ENCODE peak calls at places on chromosome 12, in four cellular contexts. One of them, this sample, is unnamed.

GRCh38 chr12:26940820-26941219 is 2.5 kb downstream of the FGFR1OP2 start:
- DNase-seq in SK-N-SH: no peak
- DNase-seq in GM12878: no peak
- DNase-seq in A549: no peak
- DNase-seq in this sample: no peak

GRCh38 chr12:25382311-25383106 is 131.8 kb upstream of the KRAS start:
- DNase-seq in SK-N-SH: no peak
- DNase-seq in A549: no peak
- DNase-seq in GM12878: no peak
- DNase-seq in this sample: no peak

GRCh38 chr12:122917508-122918227 is 21.7 kb upstream of the VPS37B start:
- DNase-seq in A549: no peak
- DNase-seq in SK-N-SH: no peak
- DNase-seq in GM12878: no peak
- DNase-seq in this sample: peak

GRCh38 chr12:133135747-133136146 is 5.3 kb downstream of the ZNF10 start:
- DNase-seq in GM12878: no peak
- DNase-seq in SK-N-SH: no peak
- DNase-seq in A549: no peak
- DNase-seq in this sample: no peak

GRCh38 chr12:96907681-96908163 is 665 bp downstream of the NEDD1 start:
- DNase-seq in GM12878: no peak
- DNase-seq in A549: peak
- DNase-seq in SK-N-SH: peak
- DNase-seq in this sample: peak

GRCh38 chr12:122888232-122888752 is 7.6 kb downstream of the VPS37B start:
- DNase-seq in SK-N-SH: no peak
- DNase-seq in A549: peak
- DNase-seq in GM12878: no peak
- DNase-seq in this sample: peak

GRCh38 chr12:104999347-104999685 is 13.2 kb downstream of the NOPCHAP1 start:
- DNase-seq in GM12878: no peak
- DNase-seq in A549: no peak
- DNase-seq in SK-N-SH: no peak
- DNase-seq in this sample: no peak

GRCh38 chr12:30696486-30696885 is 817 bp upstream of the IPO8 start:
- DNase-seq in A549: no peak
- DNase-seq in SK-N-SH: peak
- DNase-seq in GM12878: no peak
- DNase-seq in this sample: no peak

GRCh38 chr12:87575906-87576305 is 453.3 kb downstream of the C12orf50 start:
- DNase-seq in A549: no peak
- DNase-seq in SK-N-SH: no peak
- DNase-seq in GM12878: no peak
- DNase-seq in this sample: no peak

GRCh38 chr12:82314406-82314892 is 43.7 kb downstream of the CCDC59 start:
- DNase-seq in SK-N-SH: no peak
- DNase-seq in GM12878: no peak
- DNase-seq in A549: no peak
- DNase-seq in this sample: peak

GRCh38 chr12:131607658-131608447 is 103.0 kb upstream of the SFSWAP start:
- DNase-seq in A549: no peak
- DNase-seq in SK-N-SH: no peak
- DNase-seq in GM12878: peak
- DNase-seq in this sample: no peak

GRCh38 chr12:24780969-24781368 is 167.9 kb downstream of the BCAT1 start:
- DNase-seq in A549: no peak
- DNase-seq in SK-N-SH: peak
- DNase-seq in GM12878: no peak
- DNase-seq in this sample: no peak

GRCh38 chr12:71236133-71236660 is 78.4 kb upstream of the TSPAN8 start:
- DNase-seq in A549: no peak
- DNase-seq in SK-N-SH: peak
- DNase-seq in GM12878: no peak
- DNase-seq in this sample: no peak

GRCh38 chr12:113062502-113063395 is 6.2 kb downstream of the DTX1 start:
- DNase-seq in SK-N-SH: peak
- DNase-seq in A549: no peak
- DNase-seq in GM12878: no peak
- DNase-seq in this sample: no peak

GRCh38 chr12:4813741-4814140 is 93.5 kb downstream of the GALNT8 start:
- DNase-seq in SK-N-SH: no peak
- DNase-seq in GM12878: no peak
- DNase-seq in A549: no peak
- DNase-seq in this sample: no peak

GRCh38 chr12:132506328-132506727 is 16.4 kb downstream of the FBRSL1 start:
- DNase-seq in GM12878: no peak
- DNase-seq in SK-N-SH: no peak
- DNase-seq in A549: no peak
- DNase-seq in this sample: no peak

GRCh38 chr12:262817-263216 is at the start of gene SLC6A13:
- DNase-seq in GM12878: no peak
- DNase-seq in A549: no peak
- DNase-seq in SK-N-SH: no peak
- DNase-seq in this sample: no peak

GRCh38 chr12:30822385-30823139 is 67.8 kb upstream of the CAPRIN2 start:
- DNase-seq in A549: peak
- DNase-seq in GM12878: no peak
- DNase-seq in SK-N-SH: peak
- DNase-seq in this sample: no peak

GRCh38 chr12:61758661-61759060 is 501.5 kb upstream of the USP15 start:
- DNase-seq in A549: no peak
- DNase-seq in GM12878: no peak
- DNase-seq in SK-N-SH: no peak
- DNase-seq in this sample: no peak

GRCh38 chr12:61754214-61754613 is 506.0 kb upstream of the USP15 start:
- DNase-seq in A549: no peak
- DNase-seq in SK-N-SH: no peak
- DNase-seq in GM12878: no peak
- DNase-seq in this sample: no peak

DNA sequence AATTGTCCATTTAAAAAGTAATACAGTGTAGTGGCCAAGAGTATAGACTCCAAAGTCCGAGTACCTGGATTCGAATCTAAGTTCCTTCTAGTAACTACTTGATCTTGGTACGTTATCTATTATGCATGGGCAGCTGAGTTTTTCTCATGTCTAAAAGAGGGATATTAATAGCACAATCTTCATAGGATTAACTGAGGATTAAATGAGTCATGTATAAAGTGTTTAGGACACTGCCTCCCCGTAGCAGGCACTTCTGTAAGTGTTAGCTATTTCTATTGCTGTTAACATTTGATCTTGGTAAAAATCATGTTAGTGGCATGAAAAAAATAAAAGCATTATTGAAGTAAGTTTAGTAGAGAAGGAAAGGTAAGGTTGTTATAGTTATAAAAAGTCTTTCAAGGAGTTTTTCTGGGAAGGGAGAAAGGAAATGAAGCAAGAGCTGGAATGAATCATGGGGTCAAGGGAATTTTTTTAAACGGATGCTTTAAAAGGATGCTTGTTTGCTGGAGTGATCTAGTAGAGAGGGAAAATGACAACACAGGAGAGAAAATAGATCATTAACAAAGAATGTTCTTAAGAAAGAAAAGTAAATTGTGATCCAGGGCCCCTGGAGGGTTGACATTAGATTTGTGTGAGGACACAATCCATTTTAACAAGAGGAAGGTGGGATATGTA is 502.2 kb upstream of the USP15 start:
- DNase-seq in GM12878: no peak
- DNase-seq in SK-N-SH: no peak
- DNase-seq in A549: no peak
- DNase-seq in this sample: no peak
- TF ChIP-seq PBX3 in GM12878: no peak
- TF ChIP-seq PBX3 in SK-N-SH: no peak
- TF ChIP-seq PBX3 in A549: no peak
- TF ChIP-seq PBX3 in this sample: no peak

GRCh38 chr12:50635857-50636256 is 128.0 kb upstream of the ATF1 start:
- DNase-seq in SK-N-SH: no peak
- DNase-seq in A549: no peak
- DNase-seq in GM12878: no peak
- DNase-seq in this sample: no peak

GRCh38 chr12:50638482-50638880 is 125.4 kb upstream of the ATF1 start:
- DNase-seq in GM12878: no peak
- DNase-seq in A549: no peak
- DNase-seq in SK-N-SH: no peak
- DNase-seq in this sample: no peak

GRCh38 chr12:50635356-50635755 is 128.5 kb upstream of the ATF1 start:
- DNase-seq in A549: no peak
- DNase-seq in SK-N-SH: no peak
- DNase-seq in GM12878: no peak
- DNase-seq in this sample: no peak

GRCh38 chr12:50637870-50638481 is 125.9 kb upstream of the ATF1 start:
- DNase-seq in SK-N-SH: peak
- DNase-seq in GM12878: no peak
- DNase-seq in A549: peak
- DNase-seq in this sample: peak

DNA sequence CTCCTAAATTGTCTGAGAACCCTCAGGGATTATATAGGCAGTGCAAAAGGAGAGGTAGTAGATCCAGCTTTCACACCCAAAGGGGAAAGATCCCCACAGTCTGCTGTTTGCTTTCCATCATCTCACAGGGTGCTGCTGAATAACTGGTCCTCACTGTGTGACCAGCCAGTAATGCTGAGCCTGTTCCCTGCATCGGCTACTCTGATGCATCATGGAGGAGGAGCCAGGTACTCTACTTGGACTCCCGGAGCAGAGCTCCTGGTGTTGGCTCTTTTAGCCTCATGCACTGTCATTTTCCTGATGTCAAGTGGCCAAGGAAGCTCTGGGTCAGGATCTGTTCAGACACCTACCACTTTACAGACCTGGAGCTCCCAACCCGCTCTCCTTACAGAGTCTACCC is 127.4 kb upstream of the ATF1 start:
- DNase-seq in A549: no peak
- DNase-seq in GM12878: no peak
- DNase-seq in SK-N-SH: no peak
- DNase-seq in this sample: no peak
- TF ChIP-seq CHD2 in A549: no peak
- TF ChIP-seq CHD2 in GM12878: no peak
- TF ChIP-seq CHD2 in SK-N-SH: no peak
- TF ChIP-seq CHD2 in this sample: no peak

GRCh38 chr12:59698599-59698998 is 102.8 kb downstream of the SLC16A7 start:
- DNase-seq in GM12878: no peak
- DNase-seq in A549: no peak
- DNase-seq in SK-N-SH: no peak
- DNase-seq in this sample: no peak
- TF ChIP-seq PBX3 in GM12878: no peak
- TF ChIP-seq PBX3 in A549: no peak
- TF ChIP-seq PBX3 in SK-N-SH: no peak
- TF ChIP-seq PBX3 in this sample: no peak

GRCh38 chr12:120903382-120903817 is 758 bp downstream of the SPPL3 start:
- DNase-seq in SK-N-SH: peak
- DNase-seq in A549: peak
- DNase-seq in GM12878: peak
- DNase-seq in this sample: peak
- TF ChIP-seq CHD2 in SK-N-SH: no peak
- TF ChIP-seq CHD2 in A549: no peak
- TF ChIP-seq CHD2 in GM12878: no peak
- TF ChIP-seq CHD2 in this sample: no peak

DNA sequence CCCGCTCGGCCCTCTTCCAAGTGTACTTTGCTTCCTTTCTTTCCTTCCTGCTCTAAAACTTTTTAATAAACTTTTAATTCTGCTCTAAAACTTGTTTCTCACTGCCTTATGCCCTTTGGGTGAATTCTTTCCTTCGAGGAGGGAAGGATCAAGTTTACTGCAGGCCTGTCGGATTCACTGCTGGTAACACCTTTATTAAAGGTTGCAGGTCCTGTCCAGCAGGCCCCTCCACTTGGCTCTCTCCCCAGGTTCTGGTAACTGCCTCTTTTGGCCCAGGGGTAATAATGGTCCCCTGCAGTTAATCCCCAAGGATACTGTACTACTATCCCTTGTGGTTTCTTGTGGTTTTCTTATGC is 152.7 kb upstream of the EEA1 start:
- DNase-seq in GM12878: no peak
- DNase-seq in A549: no peak
- DNase-seq in SK-N-SH: no peak
- DNase-seq in this sample: no peak
- TF ChIP-seq PBX3 in GM12878: no peak
- TF ChIP-seq PBX3 in A549: no peak
- TF ChIP-seq PBX3 in SK-N-SH: no peak
- TF ChIP-seq PBX3 in this sample: no peak

GRCh38 chr12:106590601-106591000 is 7.8 kb downstream of the RFX4 start:
- DNase-seq in GM12878: no peak
- DNase-seq in SK-N-SH: no peak
- DNase-seq in A549: no peak
- DNase-seq in this sample: no peak

GRCh38 chr12:106595268-106595667 is 12.5 kb downstream of the RFX4 start:
- DNase-seq in SK-N-SH: no peak
- DNase-seq in A549: no peak
- DNase-seq in GM12878: no peak
- DNase-seq in this sample: no peak

GRCh38 chr12:106598003-106598402 is 15.2 kb downstream of the RFX4 start:
- DNase-seq in GM12878: no peak
- DNase-seq in A549: no peak
- DNase-seq in SK-N-SH: no peak
- DNase-seq in this sample: no peak

GRCh38 chr12:106599302-106599701 is 16.5 kb downstream of the RFX4 start:
- DNase-seq in SK-N-SH: no peak
- DNase-seq in GM12878: no peak
- DNase-seq in A549: no peak
- DNase-seq in this sample: no peak

DNA sequence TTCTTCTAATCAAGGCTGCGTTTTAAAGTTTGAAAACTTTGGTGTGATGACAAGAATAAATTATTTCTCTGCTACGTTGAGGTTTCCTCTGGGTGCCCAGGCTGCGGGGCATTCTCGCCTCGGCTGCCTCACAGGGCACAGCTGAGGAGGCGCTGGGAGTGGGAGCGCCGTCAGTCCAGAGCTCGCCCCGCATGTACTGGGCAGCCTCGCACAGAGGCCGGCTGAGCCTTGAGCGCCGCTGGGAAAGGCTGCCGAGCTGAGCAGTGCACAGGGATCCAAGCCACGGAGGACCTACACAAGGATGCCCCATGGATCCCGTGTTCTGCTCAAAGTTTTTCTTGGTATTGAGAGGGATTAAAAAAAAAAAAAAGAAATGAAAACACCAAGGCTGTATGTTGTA is 11.6 kb downstream of the RFX4 start:
- DNase-seq in SK-N-SH: peak
- DNase-seq in GM12878: no peak
- DNase-seq in A549: no peak
- DNase-seq in this sample: no peak
- TF ChIP-seq CHD2 in SK-N-SH: no peak
- TF ChIP-seq CHD2 in GM12878: no peak
- TF ChIP-seq CHD2 in A549: no peak
- TF ChIP-seq CHD2 in this sample: no peak

GRCh38 chr12:63848450-63848849 is 4.0 kb downstream of the SRGAP1 start:
- DNase-seq in SK-N-SH: no peak
- DNase-seq in A549: no peak
- DNase-seq in GM12878: no peak
- DNase-seq in this sample: no peak

GRCh38 chr12:63845726-63846125 is 1.2 kb downstream of the SRGAP1 start:
- DNase-seq in SK-N-SH: peak
- DNase-seq in GM12878: no peak
- DNase-seq in A549: no peak
- DNase-seq in this sample: peak

GRCh38 chr12:63843613-63844390 is 698 bp upstream of the SRGAP1 start:
- DNase-seq in SK-N-SH: peak
- DNase-seq in A549: peak
- DNase-seq in GM12878: peak
- DNase-seq in this sample: peak

GRCh38 chr12:63844391-63845341 is at the start of gene SRGAP1:
- DNase-seq in A549: no peak
- DNase-seq in GM12878: no peak
- DNase-seq in SK-N-SH: peak
- DNase-seq in this sample: peak

GRCh38 chr12:63846249-63846967 is 1.9 kb downstream of the SRGAP1 start:
- DNase-seq in SK-N-SH: peak
- DNase-seq in A549: no peak
- DNase-seq in GM12878: no peak
- DNase-seq in this sample: no peak
- TF ChIP-seq PBX3 in SK-N-SH: no peak
- TF ChIP-seq PBX3 in A549: no peak
- TF ChIP-seq PBX3 in GM12878: no peak
- TF ChIP-seq PBX3 in this sample: no peak

This sample was measured in HepG2.